ENCODE peak calls at places on chromosomes 16 and 17, in nine cellular contexts. D, P, M, N, H, T, K, R and I are unnamed samples.

GRCh38 chr16:85861095-85861825 is 37.7 kb upstream of the IRF8 start:
- DNase-seq in D (no peak), P (peak), M (no peak), N (no peak), H (no peak), T (no peak), K (no peak), R (no peak), I (no peak)

GRCh38 chr16:74468807-74469511 is 47.7 kb upstream of the CLEC18B start:
- DNase-seq in D (no peak), P (no peak), M (no peak), N (no peak), H (no peak), T (no peak), K (no peak), R (no peak), I (no peak)

GRCh38 chr17:43319293-43320124 is 79.3 kb upstream of the ARL4D start:
- DNase-seq in D (no peak), P (no peak), M (no peak), N (no peak), H (no peak), T (no peak), K (no peak), R (no peak), I (no peak)

GRCh38 chr16:30534368-30535105 is at the start of gene ZNF747:
- DNase-seq in D (peak), P (peak), M (peak), N (peak), H (peak), T (peak), K (peak), R (no peak), I (peak)

GRCh38 chr17:8894189-8894611 is 26.7 kb upstream of the PIK3R6 start:
- DNase-seq in D (no peak), P (no peak), M (no peak), N (no peak), H (no peak), T (no peak), K (no peak), R (no peak), I (no peak)

GRCh38 chr17:28327031-28327607 is 8.1 kb downstream of the TMEM97 start:
- DNase-seq in D (no peak), P (no peak), M (no peak), N (no peak), H (no peak), T (peak), K (peak), R (no peak), I (no peak)

GRCh38 chr16:16928532-16929101 is 542.1 kb downstream of the XYLT1 start:
- DNase-seq in D (no peak), P (no peak), M (no peak), N (no peak), H (no peak), T (no peak), K (no peak), R (no peak), I (no peak)

GRCh38 chr16:50393461-50394214 is 24.9 kb upstream of the BRD7 start:
- DNase-seq in D (peak), P (no peak), M (no peak), N (no peak), H (no peak), T (no peak), K (peak), R (no peak), I (no peak)

GRCh38 chr16:74275031-74275636 is 21.5 kb upstream of the PSMD7 start:
- DNase-seq in D (no peak), P (no peak), M (no peak), N (no peak), H (peak), T (no peak), K (peak), R (no peak), I (no peak)

GRCh38 chr17:50027639-50028206 is 28.2 kb upstream of the ITGA3 start:
- DNase-seq in D (peak), P (peak), M (no peak), N (no peak), H (no peak), T (no peak), K (peak), R (peak), I (no peak)

GRCh38 chr16:9225527-9226316 is 134.3 kb downstream of the HAPSTR1 start:
- DNase-seq in D (no peak), P (no peak), M (no peak), N (no peak), H (no peak), T (no peak), K (no peak), R (no peak), I (no peak)

GRCh38 chr17:38562215-38562569 is 43.6 kb downstream of the SRCIN1 start:
- DNase-seq in D (no peak), P (no peak), M (no peak), N (no peak), H (no peak), T (no peak), K (no peak), R (no peak), I (no peak)

GRCh38 chr17:37134050-37134449 is 185.3 kb downstream of the AATF start:
- DNase-seq in D (no peak), P (no peak), M (no peak), N (no peak), H (peak), T (no peak), K (no peak), R (no peak), I (no peak)

GRCh38 chr17:40070895-40071719 is 8.3 kb downstream of the THRA start:
- DNase-seq in D (peak), P (peak), M (no peak), N (no peak), H (peak), T (no peak), K (no peak), R (no peak), I (peak)

GRCh38 chr17:7438050-7438614 is 1.2 kb upstream of the FGF11 start:
- DNase-seq in D (peak), P (peak), M (peak), N (peak), H (peak), T (peak), K (peak), R (no peak), I (peak)

GRCh38 chr16:27676807-27677206 is 126.9 kb downstream of the KATNIP start:
- DNase-seq in D (no peak), P (no peak), M (no peak), N (no peak), H (no peak), T (no peak), K (peak), R (no peak), I (no peak)

GRCh38 chr17:2108170-2108569 is 53.3 kb downstream of the HIC1 start:
- DNase-seq in D (no peak), P (no peak), M (no peak), N (no peak), H (no peak), T (no peak), K (no peak), R (no peak), I (no peak)

GRCh38 chr17:31537558-31537957 is 146.1 kb downstream of the RAB11FIP4 start:
- DNase-seq in D (no peak), P (no peak), M (no peak), N (no peak), H (no peak), T (no peak), K (peak), R (no peak), I (no peak)

GRCh38 chr16:88963583-88963982 is 13.4 kb downstream of the CBFA2T3 start:
- DNase-seq in D (no peak), P (no peak), M (no peak), N (no peak), H (no peak), T (no peak), K (no peak), R (no peak), I (no peak)

GRCh38 chr17:49359990-49360795 is 1.9 kb downstream of the ZNF652 start:
- DNase-seq in D (no peak), P (no peak), M (no peak), N (no peak), H (no peak), T (no peak), K (no peak), R (no peak), I (no peak)

GRCh38 chr17:10013360-10014112 is 108.5 kb upstream of the RCVRN start:
- DNase-seq in D (no peak), P (peak), M (no peak), N (no peak), H (no peak), T (no peak), K (no peak), R (no peak), I (no peak)